ENCODE peak calls at places on chromosomes 5 and 9, in five cellular contexts. One of them, this sample, is unnamed.

GRCh38 chr5:172558076-172558990 is 82.7 kb upstream of the NEURL1B start:
- DNase-seq in upper lobe of left lung: peak; percentile 40
- DNase-seq in A549: no peak
- DNase-seq in sigmoid colon: peak; percentile 66
- DNase-seq in HepG2: no peak
- DNase-seq in this sample: no peak

GRCh38 chr5:126805108-126805507 is 28.2 kb downstream of the LMNB1 start:
- DNase-seq in upper lobe of left lung: no peak
- DNase-seq in A549: no peak
- DNase-seq in sigmoid colon: no peak
- DNase-seq in HepG2: no peak
- DNase-seq in this sample: no peak

GRCh38 chr5:122315511-122315910 is 3.5 kb downstream of the SNCAIP start:
- DNase-seq in upper lobe of left lung: no peak
- DNase-seq in A549: no peak
- DNase-seq in sigmoid colon: no peak
- DNase-seq in HepG2: no peak
- DNase-seq in this sample: no peak

GRCh38 chr5:10762178-10762775 is 1.2 kb upstream of the DAP start:
- DNase-seq in upper lobe of left lung: no peak
- DNase-seq in A549: no peak
- DNase-seq in sigmoid colon: peak; percentile 78
- DNase-seq in HepG2: no peak
- DNase-seq in this sample: no peak

GRCh38 chr9:114911167-114911821 is 19.1 kb downstream of the TNFSF8 start:
- DNase-seq in upper lobe of left lung: no peak
- DNase-seq in A549: peak; percentile 63
- DNase-seq in sigmoid colon: no peak
- DNase-seq in HepG2: peak; percentile 49
- DNase-seq in this sample: no peak

GRCh38 chr9:98873535-98874432 is 66.3 kb downstream of the GALNT12 start:
- DNase-seq in upper lobe of left lung: no peak
- DNase-seq in A549: no peak
- DNase-seq in sigmoid colon: no peak
- DNase-seq in HepG2: no peak
- DNase-seq in this sample: no peak

GRCh38 chr5:140417235-140417634 is 15.6 kb downstream of the ANKHD1 start:
- DNase-seq in upper lobe of left lung: no peak
- DNase-seq in A549: no peak
- DNase-seq in sigmoid colon: no peak
- DNase-seq in HepG2: no peak
- DNase-seq in this sample: no peak

GRCh38 chr5:68771221-68771620 is 322.6 kb upstream of the SLC30A5 start:
- DNase-seq in upper lobe of left lung: no peak
- DNase-seq in A549: no peak
- DNase-seq in sigmoid colon: no peak
- DNase-seq in HepG2: no peak
- DNase-seq in this sample: no peak

GRCh38 chr5:38509185-38509584 is 47.3 kb downstream of the LIFR start:
- DNase-seq in upper lobe of left lung: no peak
- DNase-seq in A549: no peak
- DNase-seq in sigmoid colon: no peak
- DNase-seq in HepG2: no peak
- DNase-seq in this sample: no peak

GRCh38 chr9:72921888-72922654 is 30.8 kb downstream of the ALDH1A1 start:
- DNase-seq in upper lobe of left lung: no peak
- DNase-seq in A549: no peak
- DNase-seq in sigmoid colon: no peak
- DNase-seq in HepG2: no peak
- DNase-seq in this sample: no peak

GRCh38 chr9:80995759-80996158 is 693.6 kb downstream of the TLE1 start:
- DNase-seq in upper lobe of left lung: no peak
- DNase-seq in A549: peak; percentile 2
- DNase-seq in sigmoid colon: no peak
- DNase-seq in HepG2: no peak
- DNase-seq in this sample: no peak

GRCh38 chr5:151345808-151346478 is 1.4 kb downstream of the SLC36A2 start:
- DNase-seq in upper lobe of left lung: no peak
- DNase-seq in A549: no peak
- DNase-seq in sigmoid colon: no peak
- DNase-seq in HepG2: no peak
- DNase-seq in this sample: peak; percentile 72

GRCh38 chr9:93303258-93303771 is 119.4 kb downstream of the WNK2 start:
- DNase-seq in upper lobe of left lung: no peak
- DNase-seq in A549: no peak
- DNase-seq in sigmoid colon: peak; percentile 36
- DNase-seq in HepG2: no peak
- DNase-seq in this sample: no peak

GRCh38 chr5:109388407-109388806 is 21.4 kb downstream of the PJA2 start:
- DNase-seq in upper lobe of left lung: no peak
- DNase-seq in A549: no peak
- DNase-seq in sigmoid colon: no peak
- DNase-seq in HepG2: no peak
- DNase-seq in this sample: no peak

GRCh38 chr5:74132485-74132884 is 506.5 kb downstream of the ARHGEF28 start:
- DNase-seq in upper lobe of left lung: peak; percentile 13
- DNase-seq in A549: no peak
- DNase-seq in sigmoid colon: no peak
- DNase-seq in HepG2: no peak
- DNase-seq in this sample: peak; percentile 57

GRCh38 chr9:111985315-111985714 is 88.7 kb downstream of the UGCG start:
- DNase-seq in upper lobe of left lung: no peak
- DNase-seq in A549: no peak
- DNase-seq in sigmoid colon: no peak
- DNase-seq in HepG2: no peak
- DNase-seq in this sample: no peak

GRCh38 chr9:134373269-134373668 is 47.0 kb downstream of the RXRA start:
- DNase-seq in upper lobe of left lung: no peak
- DNase-seq in A549: no peak
- DNase-seq in sigmoid colon: no peak
- DNase-seq in HepG2: no peak
- DNase-seq in this sample: no peak

GRCh38 chr5:10452768-10453331 is 11.2 kb downstream of the ROPN1L start:
- DNase-seq in upper lobe of left lung: no peak
- DNase-seq in A549: peak; percentile 91
- DNase-seq in sigmoid colon: no peak
- DNase-seq in HepG2: peak; percentile 55
- DNase-seq in this sample: no peak

GRCh38 chr5:62791059-62791458 is 212.4 kb downstream of the LRRC70 start:
- DNase-seq in upper lobe of left lung: no peak
- DNase-seq in A549: peak; percentile 33
- DNase-seq in sigmoid colon: no peak
- DNase-seq in HepG2: peak; percentile 10
- DNase-seq in this sample: no peak
- TF ChIP-seq CTCF in upper lobe of left lung: no peak
- TF ChIP-seq CTCF in A549: peak; percentile 44
- TF ChIP-seq CTCF in sigmoid colon: no peak
- TF ChIP-seq CTCF in HepG2: peak; percentile 32
- TF ChIP-seq CTCF in this sample: no peak

DNA sequence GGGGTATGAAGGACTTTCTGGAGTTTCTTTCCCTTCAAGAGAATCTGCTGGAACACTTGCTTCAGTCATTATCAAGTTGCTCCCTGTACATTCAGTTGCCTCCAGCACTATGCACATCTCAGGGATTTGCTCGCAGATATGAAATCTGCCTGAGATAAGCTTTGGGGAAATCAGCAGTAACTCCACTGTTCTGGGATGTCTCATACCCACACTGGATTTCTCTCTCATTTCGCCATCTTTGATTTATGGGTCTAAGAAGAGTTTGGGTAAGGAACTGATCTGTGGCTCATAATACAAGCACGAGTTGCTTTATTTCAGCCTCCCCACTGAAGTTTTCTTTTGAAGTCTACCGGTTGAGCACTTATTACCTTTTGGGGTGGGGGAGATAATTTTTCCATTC is 585.6 kb downstream of the PSAT1 start:
- DNase-seq in upper lobe of left lung: no peak
- DNase-seq in A549: no peak
- DNase-seq in sigmoid colon: no peak
- DNase-seq in HepG2: no peak
- DNase-seq in this sample: no peak
- TF ChIP-seq EP300 in upper lobe of left lung: no peak
- TF ChIP-seq EP300 in A549: no peak
- TF ChIP-seq EP300 in sigmoid colon: no peak
- TF ChIP-seq EP300 in HepG2: no peak
- TF ChIP-seq EP300 in this sample: no peak

DNA sequence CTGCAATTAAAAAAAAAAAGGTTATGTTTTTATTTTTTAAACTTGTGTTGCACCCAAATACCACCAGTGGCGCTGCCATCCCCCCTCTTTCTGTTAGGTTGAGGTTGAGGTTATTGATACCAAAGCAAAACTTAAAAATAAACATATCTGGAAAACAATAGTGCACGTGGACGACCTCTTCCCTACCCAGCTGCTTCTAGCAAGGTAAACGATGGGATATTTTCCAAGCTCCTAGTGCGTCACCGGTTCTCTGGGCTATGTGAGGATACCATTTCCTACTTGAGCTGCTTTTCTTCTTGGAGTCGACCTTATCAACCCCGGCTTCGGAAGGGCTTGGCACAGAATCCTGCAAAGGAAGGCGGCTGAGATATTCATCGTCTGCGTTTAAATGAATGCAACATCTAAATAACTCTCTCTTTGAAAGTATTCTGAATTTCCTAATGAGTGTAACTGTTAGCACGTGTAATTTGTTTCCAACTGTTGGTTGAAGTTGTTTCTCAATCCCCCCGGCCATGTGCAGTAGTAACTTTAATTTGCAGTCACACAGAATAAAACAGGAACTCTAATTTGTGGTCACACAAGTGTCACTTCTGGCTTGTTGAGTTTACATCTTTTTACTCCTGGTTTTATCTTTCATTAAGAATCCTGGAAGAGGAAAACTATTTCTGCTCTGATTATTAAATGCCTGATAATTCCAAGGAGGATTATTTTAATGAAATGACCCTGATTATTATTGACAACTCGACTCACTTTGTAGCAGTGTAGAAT is 993 bp downstream of the SCAMP1 start:
- DNase-seq in upper lobe of left lung: no peak
- DNase-seq in A549: peak; percentile 68
- DNase-seq in sigmoid colon: peak; percentile 72
- DNase-seq in HepG2: peak; percentile 51
- DNase-seq in this sample: no peak
- TF ChIP-seq CTCF in upper lobe of left lung: no peak
- TF ChIP-seq CTCF in A549: peak; percentile 18
- TF ChIP-seq CTCF in sigmoid colon: no peak
- TF ChIP-seq CTCF in HepG2: no peak
- TF ChIP-seq CTCF in this sample: peak; percentile 34

DNA sequence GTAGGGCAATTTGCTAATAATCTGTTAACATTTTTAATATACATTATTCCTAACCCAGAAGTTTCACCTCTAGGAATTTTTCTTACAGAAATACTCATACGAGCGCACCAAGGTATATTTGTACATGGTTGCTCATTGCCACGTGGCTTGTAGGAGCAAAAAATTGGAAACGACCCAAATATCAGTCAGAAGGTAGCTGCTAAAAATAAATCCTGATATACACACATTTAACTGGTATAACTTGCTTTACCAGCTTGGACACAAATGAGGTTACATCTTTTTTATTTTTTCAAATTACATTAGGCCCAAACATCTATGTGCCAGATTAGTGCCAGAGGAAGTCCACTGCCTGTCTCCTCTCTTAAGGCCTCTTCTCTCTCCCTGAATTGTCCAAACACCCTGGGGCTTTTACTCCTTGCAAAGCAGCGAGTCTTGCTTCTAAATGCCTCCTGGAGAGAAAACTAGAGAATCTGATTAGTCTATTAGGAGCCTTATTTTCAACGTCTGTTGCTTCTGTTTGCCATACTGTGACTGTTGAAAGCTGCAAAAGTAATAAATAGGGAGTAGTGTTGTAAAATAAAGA is 92.0 kb upstream of the SSBP2 start:
- DNase-seq in upper lobe of left lung: no peak
- DNase-seq in A549: no peak
- DNase-seq in sigmoid colon: no peak
- DNase-seq in HepG2: no peak
- DNase-seq in this sample: no peak
- TF ChIP-seq EP300 in upper lobe of left lung: peak; percentile 5
- TF ChIP-seq EP300 in A549: no peak
- TF ChIP-seq EP300 in sigmoid colon: no peak
- TF ChIP-seq EP300 in HepG2: no peak
- TF ChIP-seq EP300 in this sample: no peak

GRCh38 chr9:68417762-68418161 is 61.4 kb downstream of the PGM5 start:
- DNase-seq in upper lobe of left lung: no peak
- DNase-seq in A549: no peak
- DNase-seq in sigmoid colon: no peak
- DNase-seq in HepG2: no peak
- DNase-seq in this sample: peak; percentile 60
- TF ChIP-seq CTCF in upper lobe of left lung: no peak
- TF ChIP-seq CTCF in A549: no peak
- TF ChIP-seq CTCF in sigmoid colon: no peak
- TF ChIP-seq CTCF in HepG2: no peak
- TF ChIP-seq CTCF in this sample: no peak

DNA sequence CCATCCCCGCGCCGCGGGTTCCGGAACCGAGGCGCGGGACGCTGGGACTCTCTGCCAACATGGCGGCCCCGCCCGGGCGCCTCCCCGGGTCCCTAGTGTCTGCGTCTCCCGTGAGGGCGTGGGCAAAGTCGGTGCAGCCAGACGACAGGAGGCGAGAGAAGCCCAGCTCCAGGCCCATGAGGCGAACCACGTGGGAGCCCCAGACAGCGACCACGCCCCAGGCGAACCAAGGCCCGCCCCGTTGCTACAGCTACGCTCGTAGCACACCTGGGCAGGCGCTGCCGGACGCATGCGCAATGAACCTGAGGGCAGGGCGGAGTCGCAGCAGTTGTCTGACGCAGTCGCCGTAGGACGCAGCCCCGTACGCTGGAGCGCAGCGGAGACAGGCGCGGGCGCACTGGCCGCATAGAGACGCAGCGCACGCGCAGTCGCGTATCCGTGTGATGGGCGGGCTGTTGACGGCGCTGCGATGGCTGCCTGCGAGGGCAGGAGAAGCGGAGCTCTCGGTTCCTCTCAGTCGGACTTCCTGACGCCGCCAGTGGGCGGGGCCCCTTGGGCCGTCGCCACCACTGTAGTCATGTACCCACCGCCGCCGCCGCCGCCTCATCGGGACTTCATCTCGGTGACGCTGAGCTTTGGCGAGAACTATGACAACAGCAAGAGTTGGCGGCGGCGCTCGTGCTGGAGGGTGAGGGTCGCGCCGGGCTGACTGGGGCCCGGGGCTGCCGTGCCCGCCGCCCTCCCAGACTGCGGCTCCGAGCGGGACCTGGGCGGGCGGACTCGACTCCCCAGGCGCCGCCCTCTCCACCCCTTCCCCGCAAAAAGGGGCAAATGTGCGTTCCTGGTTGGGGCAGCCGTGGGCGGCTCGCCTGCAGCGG is at the start of gene MAN1B1:
- DNase-seq in upper lobe of left lung: peak; percentile 99
- DNase-seq in A549: peak; percentile 100
- DNase-seq in sigmoid colon: peak; percentile 99
- DNase-seq in HepG2: peak; percentile 97
- DNase-seq in this sample: peak; percentile 99
- TF ChIP-seq EP300 in upper lobe of left lung: peak; percentile 36
- TF ChIP-seq EP300 in A549: no peak
- TF ChIP-seq EP300 in sigmoid colon: no peak
- TF ChIP-seq EP300 in HepG2: no peak
- TF ChIP-seq EP300 in this sample: no peak

GRCh38 chr9:121861501-121862180 is 210.2 kb downstream of the DAB2IP start:
- DNase-seq in upper lobe of left lung: no peak
- DNase-seq in A549: peak; percentile 61
- DNase-seq in sigmoid colon: no peak
- DNase-seq in HepG2: peak; percentile 43
- DNase-seq in this sample: no peak
- TF ChIP-seq CTCF in upper lobe of left lung: peak; percentile 44
- TF ChIP-seq CTCF in A549: peak; percentile 48
- TF ChIP-seq CTCF in sigmoid colon: peak; percentile 30
- TF ChIP-seq CTCF in HepG2: peak; percentile 92
- TF ChIP-seq CTCF in this sample: peak; percentile 47

GRCh38 chr5:142617416-142617815 is 68.5 kb downstream of the FGF1 start:
- DNase-seq in upper lobe of left lung: no peak
- DNase-seq in A549: no peak
- DNase-seq in sigmoid colon: no peak
- DNase-seq in HepG2: no peak
- DNase-seq in this sample: no peak
- TF ChIP-seq EP300 in upper lobe of left lung: no peak
- TF ChIP-seq EP300 in A549: no peak
- TF ChIP-seq EP300 in sigmoid colon: no peak
- TF ChIP-seq EP300 in HepG2: no peak
- TF ChIP-seq EP300 in this sample: no peak